ENCODE peak calls at places on chromosomes 2 and 18, in six cellular contexts. One of them, this sample, is unnamed.

GRCh38 chr2:193561054-193561453 is 1366.3 kb upstream of the TMEFF2 start:
- DNase-seq in Calu3: no peak
- DNase-seq in A549: no peak
- DNase-seq in HCT116: no peak
- DNase-seq in adrenal gland: no peak
- DNase-seq in GM13976: no peak
- DNase-seq in this sample: no peak

GRCh38 chr2:71923887-71924533 is 223.7 kb downstream of the CYP26B1 start:
- DNase-seq in adrenal gland: peak; percentile 68
- DNase-seq in Calu3: peak; percentile 77
- DNase-seq in GM13976: peak; percentile 74
- DNase-seq in A549: peak; percentile 83
- DNase-seq in HCT116: peak; percentile 72
- DNase-seq in this sample: no peak

GRCh38 chr2:43657241-43657640 is 19.0 kb downstream of the C1GALT1C1L start:
- DNase-seq in Calu3: no peak
- DNase-seq in adrenal gland: no peak
- DNase-seq in HCT116: no peak
- DNase-seq in GM13976: no peak
- DNase-seq in A549: no peak
- DNase-seq in this sample: no peak

GRCh38 chr2:170006592-170007327 is 171.2 kb upstream of the MYO3B start:
- DNase-seq in adrenal gland: no peak
- DNase-seq in HCT116: no peak
- DNase-seq in GM13976: no peak
- DNase-seq in Calu3: no peak
- DNase-seq in A549: no peak
- DNase-seq in this sample: no peak

GRCh38 chr2:86048888-86049287 is 56.8 kb downstream of the POLR1A start:
- DNase-seq in adrenal gland: peak; percentile 81
- DNase-seq in HCT116: no peak
- DNase-seq in A549: no peak
- DNase-seq in Calu3: no peak
- DNase-seq in GM13976: no peak
- DNase-seq in this sample: no peak

GRCh38 chr2:196200557-196200956 is 29.2 kb upstream of the STK17B start:
- DNase-seq in adrenal gland: no peak
- DNase-seq in HCT116: no peak
- DNase-seq in A549: no peak
- DNase-seq in Calu3: no peak
- DNase-seq in GM13976: peak; percentile 52
- DNase-seq in this sample: no peak

GRCh38 chr18:49651033-49651432 is 89.2 kb downstream of the LIPG start:
- DNase-seq in GM13976: no peak
- DNase-seq in HCT116: no peak
- DNase-seq in adrenal gland: no peak
- DNase-seq in Calu3: no peak
- DNase-seq in A549: no peak
- DNase-seq in this sample: no peak

GRCh38 chr2:201807452-201807980 is 1.2 kb downstream of the CDK15 start:
- DNase-seq in adrenal gland: no peak
- DNase-seq in HCT116: no peak
- DNase-seq in A549: no peak
- DNase-seq in GM13976: no peak
- DNase-seq in Calu3: no peak
- DNase-seq in this sample: no peak

GRCh38 chr18:72652990-72653593 is 109.0 kb upstream of the CBLN2 start:
- DNase-seq in adrenal gland: no peak
- DNase-seq in HCT116: no peak
- DNase-seq in A549: peak; percentile 43
- DNase-seq in GM13976: peak; percentile 51
- DNase-seq in Calu3: peak; percentile 56
- DNase-seq in this sample: no peak

GRCh38 chr2:181178823-181179412 is 198.5 kb downstream of the UBE2E3 start:
- DNase-seq in A549: peak; percentile 13
- DNase-seq in GM13976: no peak
- DNase-seq in HCT116: peak; percentile 27
- DNase-seq in adrenal gland: no peak
- DNase-seq in Calu3: peak; percentile 24
- DNase-seq in this sample: no peak

GRCh38 chr2:20578895-20579825 is 71.7 kb downstream of the HS1BP3 start:
- DNase-seq in A549: peak; percentile 93
- DNase-seq in adrenal gland: peak; percentile 82
- DNase-seq in Calu3: peak; percentile 79
- DNase-seq in HCT116: peak; percentile 92
- DNase-seq in GM13976: peak; percentile 79
- DNase-seq in this sample: no peak

GRCh38 chr2:27958711-27959378 is 68.3 kb downstream of the BABAM2 start:
- DNase-seq in Calu3: no peak
- DNase-seq in A549: no peak
- DNase-seq in HCT116: no peak
- DNase-seq in GM13976: no peak
- DNase-seq in adrenal gland: no peak
- DNase-seq in this sample: no peak

GRCh38 chr2:212484563-212485080 is 54.0 kb downstream of the ERBB4 start:
- DNase-seq in Calu3: no peak
- DNase-seq in HCT116: no peak
- DNase-seq in A549: no peak
- DNase-seq in adrenal gland: no peak
- DNase-seq in GM13976: no peak
- DNase-seq in this sample: no peak

GRCh38 chr2:240704651-240705050 is 13.0 kb downstream of the AQP12A start:
- DNase-seq in HCT116: no peak
- DNase-seq in A549: no peak
- DNase-seq in Calu3: no peak
- DNase-seq in GM13976: no peak
- DNase-seq in adrenal gland: no peak
- DNase-seq in this sample: no peak

GRCh38 chr2:113124181-113124961 is 3.0 kb upstream of the IL1RN start:
- DNase-seq in Calu3: peak; percentile 36
- DNase-seq in HCT116: no peak
- DNase-seq in adrenal gland: no peak
- DNase-seq in GM13976: no peak
- DNase-seq in A549: no peak
- DNase-seq in this sample: no peak

GRCh38 chr2:189328451-189329249 is 112.6 kb upstream of the WDR75 start:
- DNase-seq in HCT116: no peak
- DNase-seq in A549: no peak
- DNase-seq in adrenal gland: no peak
- DNase-seq in GM13976: no peak
- DNase-seq in Calu3: no peak
- DNase-seq in this sample: no peak

GRCh38 chr2:72973566-72974435 is 56.5 kb downstream of the EMX1 start:
- DNase-seq in adrenal gland: no peak
- DNase-seq in Calu3: peak; percentile 58
- DNase-seq in A549: peak; percentile 67
- DNase-seq in HCT116: peak; percentile 36
- DNase-seq in GM13976: peak; percentile 86
- DNase-seq in this sample: peak; percentile 27

GRCh38 chr2:157830696-157831570 is 45.2 kb downstream of the ACVR1 start:
- DNase-seq in A549: peak; percentile 75
- DNase-seq in HCT116: peak; percentile 67
- DNase-seq in GM13976: no peak
- DNase-seq in adrenal gland: peak; percentile 37
- DNase-seq in Calu3: peak; percentile 45
- DNase-seq in this sample: no peak

GRCh38 chr18:36409779-36410178 is 112.3 kb downstream of the FHOD3 start:
- DNase-seq in HCT116: no peak
- DNase-seq in GM13976: no peak
- DNase-seq in adrenal gland: no peak
- DNase-seq in A549: no peak
- DNase-seq in Calu3: no peak
- DNase-seq in this sample: no peak

GRCh38 chr2:169461143-169461542 is 18.2 kb upstream of the BBS5 start:
- DNase-seq in GM13976: no peak
- DNase-seq in HCT116: no peak
- DNase-seq in adrenal gland: no peak
- DNase-seq in Calu3: no peak
- DNase-seq in A549: no peak
- DNase-seq in this sample: no peak

GRCh38 chr18:40152859-40153258 is 1802.2 kb upstream of the PIK3C3 start:
- DNase-seq in HCT116: no peak
- DNase-seq in GM13976: no peak
- DNase-seq in Calu3: no peak
- DNase-seq in adrenal gland: no peak
- DNase-seq in A549: no peak
- DNase-seq in this sample: no peak

GRCh38 chr2:48900321-48901014 is 144.9 kb upstream of the LHCGR start:
- DNase-seq in adrenal gland: no peak
- DNase-seq in HCT116: no peak
- DNase-seq in A549: no peak
- DNase-seq in Calu3: no peak
- DNase-seq in GM13976: no peak
- DNase-seq in this sample: no peak

GRCh38 chr2:51018145-51018544 is 13.8 kb downstream of the NRXN1 start:
- DNase-seq in Calu3: no peak
- DNase-seq in adrenal gland: no peak
- DNase-seq in A549: no peak
- DNase-seq in HCT116: no peak
- DNase-seq in GM13976: no peak
- DNase-seq in this sample: no peak

GRCh38 chr18:69956655-69957054 is 9.0 kb upstream of the CD226 start:
- DNase-seq in Calu3: no peak
- DNase-seq in adrenal gland: no peak
- DNase-seq in A549: no peak
- DNase-seq in HCT116: no peak
- DNase-seq in GM13976: no peak
- DNase-seq in this sample: no peak

GRCh38 chr18:3454365-3455089 is 4.6 kb downstream of the TGIF1 start:
- DNase-seq in GM13976: peak; percentile 42
- DNase-seq in HCT116: no peak
- DNase-seq in adrenal gland: peak; percentile 37
- DNase-seq in Calu3: peak; percentile 62
- DNase-seq in A549: peak; percentile 80
- DNase-seq in this sample: no peak

GRCh38 chr2:130836501-130837174 is at the start of gene ARHGEF4:
- DNase-seq in Calu3: peak; percentile 87
- DNase-seq in GM13976: peak; percentile 76
- DNase-seq in adrenal gland: no peak
- DNase-seq in A549: peak; percentile 49
- DNase-seq in HCT116: peak; percentile 50
- DNase-seq in this sample: no peak

GRCh38 chr2:173090973-173091660 is 15.5 kb downstream of the MAP3K20 start:
- DNase-seq in GM13976: no peak
- DNase-seq in Calu3: no peak
- DNase-seq in A549: no peak
- DNase-seq in HCT116: no peak
- DNase-seq in adrenal gland: no peak
- DNase-seq in this sample: no peak
- TF ChIP-seq CTCF in GM13976: no peak
- TF ChIP-seq CTCF in Calu3: no peak
- TF ChIP-seq CTCF in A549: peak; percentile 33
- TF ChIP-seq CTCF in HCT116: no peak
- TF ChIP-seq CTCF in adrenal gland: no peak
- TF ChIP-seq CTCF in this sample: no peak

GRCh38 chr2:127003028-127003800 is 103.7 kb downstream of the BIN1 start:
- DNase-seq in adrenal gland: no peak
- DNase-seq in HCT116: no peak
- DNase-seq in Calu3: no peak
- DNase-seq in A549: no peak
- DNase-seq in GM13976: no peak
- DNase-seq in this sample: no peak
- TF ChIP-seq CTCF in adrenal gland: no peak
- TF ChIP-seq CTCF in HCT116: no peak
- TF ChIP-seq CTCF in Calu3: no peak
- TF ChIP-seq CTCF in A549: no peak
- TF ChIP-seq CTCF in GM13976: no peak
- TF ChIP-seq CTCF in this sample: no peak

DNA sequence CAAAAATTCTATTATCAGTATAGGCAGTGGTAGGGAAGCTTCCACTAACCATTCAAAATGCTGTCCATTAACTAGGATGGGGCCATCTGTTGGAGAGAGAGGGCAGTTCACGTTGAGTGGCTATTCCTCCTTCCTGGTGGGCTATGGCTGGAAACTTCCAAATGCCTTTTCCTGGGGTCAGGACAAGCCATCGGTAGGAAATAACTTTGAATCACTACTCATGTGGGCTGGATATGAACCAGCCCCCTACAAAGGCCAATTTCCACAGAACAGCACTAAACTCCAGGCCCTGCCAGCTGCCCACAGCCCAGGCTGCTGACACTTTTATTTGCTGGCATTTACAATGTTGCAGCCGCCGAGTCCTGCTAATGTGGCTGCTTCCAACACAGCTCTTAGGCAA is 156.1 kb upstream of the HNRNPA3 start:
- DNase-seq in HCT116: peak; percentile 4
- DNase-seq in A549: peak; percentile 5
- DNase-seq in Calu3: no peak
- DNase-seq in adrenal gland: no peak
- DNase-seq in GM13976: no peak
- DNase-seq in this sample: no peak
- TF ChIP-seq CTCF in HCT116: no peak
- TF ChIP-seq CTCF in A549: no peak
- TF ChIP-seq CTCF in Calu3: no peak
- TF ChIP-seq CTCF in adrenal gland: no peak
- TF ChIP-seq CTCF in GM13976: peak; percentile 13
- TF ChIP-seq CTCF in this sample: no peak

DNA sequence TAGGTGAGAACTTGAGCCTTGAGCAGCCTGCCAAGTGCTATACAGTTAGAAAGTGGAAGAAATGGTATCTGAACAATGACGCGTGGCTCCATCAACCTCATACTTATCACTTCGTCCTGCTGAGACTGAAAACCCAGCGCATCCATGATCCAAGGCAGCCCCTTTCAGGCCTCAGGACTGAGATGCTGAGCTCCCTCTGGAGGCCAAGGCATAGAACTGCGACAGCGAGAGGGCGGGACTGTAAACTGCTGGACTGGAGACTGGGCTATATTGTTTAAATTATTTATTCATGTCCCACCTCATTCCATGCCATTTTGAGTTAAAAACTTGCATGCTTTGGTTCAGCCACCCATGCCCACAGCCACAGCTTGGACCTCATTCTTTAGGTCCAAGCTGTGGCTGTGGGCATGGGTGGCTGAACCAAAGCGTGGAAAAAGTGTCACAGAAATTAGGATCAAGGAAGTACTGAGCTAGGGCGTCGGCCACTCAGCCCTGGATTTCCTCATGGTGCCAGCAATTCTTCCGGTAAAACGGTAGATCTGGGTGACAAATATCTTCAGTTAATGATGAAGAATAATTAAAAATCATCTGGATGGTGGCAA is 195.5 kb downstream of the L3MBTL4 start:
- DNase-seq in A549: peak; percentile 32
- DNase-seq in Calu3: no peak
- DNase-seq in GM13976: peak; percentile 33
- DNase-seq in adrenal gland: peak; percentile 30
- DNase-seq in HCT116: no peak
- DNase-seq in this sample: no peak
- TF ChIP-seq CTCF in A549: peak; percentile 15
- TF ChIP-seq CTCF in Calu3: no peak
- TF ChIP-seq CTCF in GM13976: peak; percentile 72
- TF ChIP-seq CTCF in adrenal gland: peak; percentile 50
- TF ChIP-seq CTCF in HCT116: no peak
- TF ChIP-seq CTCF in this sample: peak; percentile 20

DNA sequence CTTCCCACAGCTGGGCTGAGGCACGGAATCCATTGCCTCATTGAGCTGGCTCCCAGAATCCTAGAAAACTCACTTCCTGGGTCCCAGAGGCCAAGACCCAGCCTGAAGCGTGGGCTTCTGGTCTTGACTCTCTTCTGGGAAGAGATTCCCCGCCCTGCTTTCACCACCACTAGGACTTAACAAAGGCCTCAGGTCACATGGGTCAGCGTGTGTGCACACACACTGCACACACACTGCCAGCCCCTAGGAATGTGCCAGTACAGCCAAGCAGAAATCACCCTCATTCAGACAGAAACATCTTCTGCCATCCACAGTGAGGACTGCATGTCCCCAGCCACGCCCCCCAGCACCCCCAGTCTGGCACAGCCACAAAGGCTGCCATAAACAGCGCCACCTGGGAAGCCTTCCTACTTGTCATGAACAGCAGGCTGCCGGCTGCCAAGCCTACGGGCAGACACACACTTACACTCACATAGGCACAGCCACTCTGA is 165.7 kb downstream of the TNS1 start:
- DNase-seq in Calu3: no peak
- DNase-seq in A549: peak; percentile 23
- DNase-seq in adrenal gland: no peak
- DNase-seq in HCT116: peak; percentile 42
- DNase-seq in GM13976: no peak
- DNase-seq in this sample: no peak
- TF ChIP-seq CTCF in Calu3: no peak
- TF ChIP-seq CTCF in A549: no peak
- TF ChIP-seq CTCF in adrenal gland: no peak
- TF ChIP-seq CTCF in HCT116: peak; percentile 17
- TF ChIP-seq CTCF in GM13976: no peak
- TF ChIP-seq CTCF in this sample: no peak